ENCODE peak calls at places on chromosomes 5 and 9, in seven cellular contexts. R, P, F, V, H, I and C are unnamed samples. For H3K4me1, the result is how much of the 10 kb centered on the place peaks cover.

GRCh38 chr9:96875460-96876142 is 21.3 kb upstream of the ZNF782 start:
- DNase-seq in R (no peak), P (no peak), F (peak), V (peak), H (no peak), I (peak), C (peak)

GRCh38 chr9:129458663-129459549 is 162.0 kb downstream of the C9orf50 start:
- DNase-seq in R (peak), P (peak), F (no peak), V (no peak), H (peak), I (peak), C (no peak)

GRCh38 chr5:168702511-168702910 is 123.3 kb upstream of the PANK3 start:
- DNase-seq in R (no peak), P (no peak), F (no peak), V (no peak), H (no peak), I (no peak), C (no peak)

GRCh38 chr5:179301796-179302195 is 43.5 kb downstream of the ADAMTS2 start:
- DNase-seq in R (no peak), P (peak), F (no peak), V (no peak), H (no peak), I (no peak), C (no peak)

GRCh38 chr5:44664711-44665100 is 144.0 kb upstream of the MRPS30 start:
- DNase-seq in R (no peak), P (no peak), F (no peak), V (no peak), H (no peak), I (no peak), C (no peak)

GRCh38 chr5:109258755-109259154 is 151.0 kb downstream of the PJA2 start:
- DNase-seq in R (no peak), P (no peak), F (no peak), V (no peak), H (no peak), I (no peak), C (no peak)

GRCh38 chr5:55604611-55605067 is 69.9 kb upstream of the PLPP1 start:
- DNase-seq in R (no peak), P (no peak), F (peak), V (no peak), H (no peak), I (no peak), C (peak)

GRCh38 chr5:54964405-54964804 is 21.0 kb downstream of the ESM1 start:
- DNase-seq in R (no peak), P (no peak), F (no peak), V (no peak), H (no peak), I (no peak), C (no peak)

GRCh38 chr5:19547640-19548039 is 440.4 kb downstream of the CDH18 start:
- DNase-seq in R (no peak), P (no peak), F (peak), V (no peak), H (no peak), I (peak), C (no peak)

GRCh38 chr5:160925281-160925680 is 73.3 kb upstream of the ATP10B start:
- DNase-seq in R (no peak), P (no peak), F (no peak), V (no peak), H (no peak), I (no peak), C (no peak)

GRCh38 chr9:93619272-93619775 is 42.9 kb downstream of the PHF2 start:
- DNase-seq in R (peak), P (no peak), F (no peak), V (no peak), H (no peak), I (no peak), C (no peak)

GRCh38 chr9:117074782-117075510 is 339.9 kb downstream of the ASTN2 start:
- DNase-seq in R (no peak), P (no peak), F (no peak), V (no peak), H (no peak), I (no peak), C (no peak)

GRCh38 chr9:24518545-24518944 is 27.2 kb downstream of the IZUMO3 start:
- DNase-seq in R (no peak), P (no peak), F (no peak), V (no peak), H (no peak), I (no peak), C (no peak)

GRCh38 chr5:168766038-168766700 is 187.0 kb upstream of the PANK3 start:
- DNase-seq in R (no peak), P (peak), F (no peak), V (no peak), H (no peak), I (no peak), C (no peak)

GRCh38 chr5:170348069-170348702 is 41.0 kb downstream of the KCNMB1 start:
- DNase-seq in R (no peak), P (no peak), F (no peak), V (no peak), H (no peak), I (no peak), C (no peak)

GRCh38 chr9:105700598-105701544 is 6.5 kb downstream of the TMEM38B start:
- DNase-seq in R (no peak), P (no peak), F (no peak), V (no peak), H (no peak), I (no peak), C (no peak)

GRCh38 chr9:105697871-105698270 is 3.5 kb downstream of the TMEM38B start:
- DNase-seq in R (no peak), P (no peak), F (peak), V (no peak), H (no peak), I (no peak), C (no peak)

GRCh38 chr9:105696219-105696793 is 2.0 kb downstream of the TMEM38B start:
- DNase-seq in R (no peak), P (no peak), F (no peak), V (no peak), H (no peak), I (no peak), C (no peak)

GRCh38 chr9:105694848-105695581 is 674 bp downstream of the TMEM38B start:
- DNase-seq in R (peak), P (peak), F (peak), V (no peak), H (peak), I (peak), C (peak)

DNA sequence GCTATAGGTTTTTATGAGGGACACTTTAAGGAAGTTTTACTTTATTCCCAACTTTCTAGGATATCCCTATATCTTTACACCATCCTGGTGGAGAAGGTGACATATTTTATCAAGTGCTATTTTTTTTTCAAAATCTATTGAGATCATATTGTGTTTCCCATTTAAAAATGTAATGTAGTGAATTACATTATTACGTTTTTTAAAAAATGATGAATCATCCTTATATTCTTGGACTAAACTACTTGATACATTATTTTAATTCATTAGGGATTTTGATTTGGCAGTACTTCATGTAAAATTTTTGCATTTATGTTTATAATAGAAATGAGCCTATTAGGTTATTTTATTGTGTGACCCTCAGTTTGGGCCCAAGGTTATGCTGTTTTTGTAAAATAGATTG is 4.0 kb downstream of the TMEM38B start:
- DNase-seq in R (no peak), P (no peak), F (no peak), V (no peak), H (no peak), I (no peak), C (no peak)
- H3K27ac ChIP-seq in R (no peak), P (no peak), F (no peak), V (no peak), H (no peak), I (no peak), C (no peak)

GRCh38 chr5:177428574-177429217 is 2.2 kb downstream of the GRK6 start:
- DNase-seq in R (no peak), P (no peak), F (no peak), V (no peak), H (no peak), I (no peak), C (no peak)

GRCh38 chr5:177427211-177427822 is 841 bp downstream of the GRK6 start:
- DNase-seq in R (no peak), P (no peak), F (no peak), V (no peak), H (no peak), I (no peak), C (peak)

GRCh38 chr5:177426566-177427210 is at the start of gene GRK6:
- DNase-seq in R (peak), P (peak), F (no peak), V (no peak), H (peak), I (peak), C (no peak)

GRCh38 chr5:177429248-177430045 is 3.0 kb downstream of the GRK6 start:
- DNase-seq in R (no peak), P (peak), F (no peak), V (no peak), H (peak), I (no peak), C (no peak)

GRCh38 chr5:177427919-177428573 is 1.6 kb downstream of the GRK6 start:
- DNase-seq in R (no peak), P (no peak), F (no peak), V (no peak), H (no peak), I (no peak), C (no peak)
- H3K4me1 ChIP-seq in R (under half), P (under half), F (under half), V (under half), H (half or more), I (under half), C (under half)

DNA sequence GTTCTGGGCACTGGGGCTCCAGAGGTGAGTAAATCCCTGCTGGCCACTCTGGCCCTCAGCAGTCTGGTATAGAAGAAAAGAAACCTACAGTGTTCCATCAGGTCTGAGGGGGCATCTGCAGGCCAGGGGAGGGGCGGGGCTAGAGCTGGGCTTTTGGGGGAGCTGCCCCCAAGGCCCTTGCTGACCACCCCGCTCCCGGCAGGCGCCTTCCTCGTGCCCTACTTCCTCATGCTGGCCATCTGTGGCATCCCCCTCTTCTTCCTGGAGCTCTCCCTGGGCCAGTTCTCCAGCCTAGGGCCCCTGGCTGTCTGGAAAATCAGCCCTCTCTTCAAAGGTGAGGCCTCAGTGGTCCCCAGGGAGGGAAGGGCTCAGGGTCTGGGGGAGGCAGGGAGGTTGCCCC is 6.7 kb downstream of the SLC6A7 start:
- DNase-seq in R (no peak), P (no peak), F (no peak), V (no peak), H (no peak), I (no peak), C (no peak)
- H3K4me3 ChIP-seq in R (no peak), P (no peak), F (no peak), V (no peak), H (no peak), I (no peak), C (no peak)

DNA sequence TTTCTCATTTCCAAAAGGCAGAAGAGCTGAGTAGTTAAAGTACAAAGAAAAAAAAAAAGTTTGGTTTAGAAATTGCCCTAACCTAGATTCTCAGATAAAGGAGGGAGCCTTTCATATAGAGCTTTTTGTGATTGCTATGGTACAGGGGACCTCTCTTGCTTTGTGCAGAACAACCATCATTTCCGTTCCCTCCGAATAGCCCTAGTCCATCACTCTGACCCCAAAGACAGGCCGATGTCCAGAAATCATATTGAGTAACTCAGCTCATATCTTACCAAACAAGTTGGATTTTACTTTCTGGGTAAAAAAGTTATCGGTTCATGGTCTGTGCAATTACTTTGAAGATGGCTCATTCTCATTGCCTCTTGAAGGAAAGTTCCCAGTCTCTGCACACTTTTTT is 36.7 kb upstream of the COL15A1 start:
- DNase-seq in R (no peak), P (no peak), F (no peak), V (no peak), H (no peak), I (no peak), C (no peak)
- H3K27ac ChIP-seq in R (no peak), P (no peak), F (peak), V (no peak), H (no peak), I (peak), C (no peak)

GRCh38 chr5:173513521-173513991 is 102.9 kb downstream of the BOD1 start:
- DNase-seq in R (no peak), P (no peak), F (peak), V (no peak), H (no peak), I (no peak), C (peak)
- H3K4me1 ChIP-seq in R (under half), P (under half), F (under half), V (under half), H (under half), I (under half), C (under half)

DNA sequence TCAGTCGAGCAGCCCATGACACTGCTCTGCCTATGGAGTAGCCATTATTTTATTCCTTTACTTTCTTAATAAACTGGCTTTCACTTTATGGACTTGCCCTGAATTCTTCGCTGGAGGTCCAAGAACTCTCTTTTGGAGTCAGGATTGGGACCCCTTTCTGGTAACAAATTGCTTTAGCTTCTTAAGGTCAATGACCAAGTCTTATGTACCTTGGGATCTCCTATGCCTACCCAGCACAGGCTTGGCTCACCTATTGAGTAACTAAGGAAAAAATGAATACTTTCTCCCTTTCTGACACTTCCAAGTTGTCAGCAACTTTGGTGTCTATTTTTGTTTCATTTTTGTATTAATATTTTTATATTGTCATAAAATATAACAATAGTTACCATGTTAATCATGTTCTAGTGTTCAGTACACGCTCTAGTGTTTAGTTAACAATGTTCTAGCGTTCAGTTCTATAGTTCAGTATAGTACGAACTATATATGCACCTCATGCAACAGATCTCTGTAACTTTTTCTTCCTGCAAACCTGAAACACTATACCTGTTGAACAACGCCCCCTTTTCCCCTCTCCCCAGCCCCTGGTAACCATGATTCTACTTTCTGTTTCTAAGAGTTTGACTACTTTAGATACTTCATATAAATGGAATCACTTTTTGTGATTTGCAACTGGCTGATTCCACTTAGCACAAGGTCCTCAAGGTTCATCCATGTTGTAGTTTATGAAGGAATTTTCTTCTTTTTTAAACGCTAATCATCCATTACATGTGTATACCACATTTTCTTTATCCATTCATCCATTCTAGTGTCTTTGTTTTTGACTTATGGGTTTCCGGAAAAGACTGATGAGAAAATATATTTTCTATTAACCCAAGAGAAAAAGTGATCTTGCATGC is 1.8 kb upstream of the RHOBTB3 start:
- DNase-seq in R (no peak), P (no peak), F (no peak), V (no peak), H (no peak), I (no peak), C (no peak)
- H3K4me3 ChIP-seq in R (no peak), P (no peak), F (no peak), V (no peak), H (no peak), I (peak), C (peak)

GRCh38 chr5:133244242-133244641 is 192.4 kb downstream of the HSPA4 start:
- DNase-seq in R (no peak), P (no peak), F (peak), V (no peak), H (no peak), I (peak), C (no peak)

GRCh38 chr5:133247145-133247709 is 195.4 kb downstream of the HSPA4 start:
- DNase-seq in R (no peak), P (no peak), F (no peak), V (no peak), H (no peak), I (no peak), C (no peak)

GRCh38 chr5:133245191-133246052 is 193.6 kb downstream of the HSPA4 start:
- DNase-seq in R (no peak), P (no peak), F (peak), V (peak), H (no peak), I (peak), C (no peak)

GRCh38 chr5:133246376-133247144 is 194.7 kb downstream of the HSPA4 start:
- DNase-seq in R (no peak), P (no peak), F (peak), V (no peak), H (no peak), I (no peak), C (no peak)

GRCh38 chr5:133246053-133246370 is 194.2 kb downstream of the HSPA4 start:
- DNase-seq in R (no peak), P (no peak), F (no peak), V (no peak), H (no peak), I (no peak), C (no peak)
- H3K27ac ChIP-seq in R (no peak), P (no peak), F (no peak), V (peak), H (no peak), I (no peak), C (no peak)

DNA sequence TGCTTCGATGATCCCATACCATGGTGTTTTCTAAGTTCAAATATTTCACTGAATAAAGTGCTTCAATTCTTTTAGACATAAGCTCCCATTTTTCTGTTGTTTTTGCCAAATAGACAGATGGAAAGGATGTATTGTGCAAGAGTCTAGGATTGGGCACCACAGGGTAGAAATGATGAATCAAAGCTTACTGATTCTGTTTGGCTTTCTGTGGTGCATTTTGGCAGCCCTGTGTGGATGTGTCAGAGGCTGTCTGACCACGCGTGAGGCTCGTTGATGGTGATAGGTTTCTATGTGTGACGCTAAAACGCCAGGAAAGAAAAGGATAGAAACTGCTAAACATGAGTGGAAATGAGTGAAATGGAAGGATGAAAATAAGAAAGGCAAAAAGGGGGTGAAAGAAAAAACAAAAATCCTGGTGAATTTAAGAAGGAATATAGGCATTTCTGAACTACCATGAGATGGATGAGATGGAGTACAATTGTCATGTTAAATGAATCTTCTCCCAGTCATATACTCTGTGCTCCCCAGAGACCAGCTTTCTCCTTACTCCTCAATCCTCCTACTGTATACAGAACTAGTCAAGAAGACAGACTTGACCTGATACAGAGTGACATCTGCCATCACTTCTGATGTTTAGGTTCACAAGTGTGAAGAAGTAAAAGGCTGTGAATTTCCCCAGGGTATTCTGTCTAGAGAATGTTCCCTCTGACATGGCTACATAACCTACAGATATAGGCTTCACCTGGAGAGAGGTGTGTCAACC is 54.4 kb downstream of the ANKH start:
- DNase-seq in R (peak), P (no peak), F (peak), V (no peak), H (no peak), I (no peak), C (no peak)
- H3K4me1 ChIP-seq in R (under half), P (under half), F (under half), V (under half), H (under half), I (under half), C (under half)